ENCODE peak calls at places on chromosomes 11 and 22, in six cellular contexts. One of them, this sample, is unnamed.

GRCh38 chr11:31442086-31442485 is 67.3 kb downstream of the IMMP1L start:
- DNase-seq in heart left ventricle: no peak
- DNase-seq in gastrocnemius medialis: no peak
- DNase-seq in cardiac muscle cell: no peak
- DNase-seq in vagina: no peak
- DNase-seq in spleen: no peak
- DNase-seq in this sample: no peak

GRCh38 chr11:122242731-122243130 is 126.7 kb upstream of the BLID start:
- DNase-seq in heart left ventricle: no peak
- DNase-seq in gastrocnemius medialis: no peak
- DNase-seq in vagina: no peak
- DNase-seq in cardiac muscle cell: no peak
- DNase-seq in spleen: no peak
- DNase-seq in this sample: no peak

GRCh38 chr22:48953830-48954229 is 873.8 kb downstream of the BRD1 start:
- DNase-seq in heart left ventricle: no peak
- DNase-seq in cardiac muscle cell: no peak
- DNase-seq in gastrocnemius medialis: no peak
- DNase-seq in spleen: peak; percentile 37
- DNase-seq in vagina: no peak
- DNase-seq in this sample: no peak

GRCh38 chr11:56698795-56699194 is at the start of gene OR9G1:
- DNase-seq in vagina: no peak
- DNase-seq in cardiac muscle cell: no peak
- DNase-seq in gastrocnemius medialis: no peak
- DNase-seq in spleen: no peak
- DNase-seq in heart left ventricle: no peak
- DNase-seq in this sample: no peak

GRCh38 chr22:44721206-44721605 is 19.2 kb downstream of the PRR5 start:
- DNase-seq in cardiac muscle cell: no peak
- DNase-seq in heart left ventricle: no peak
- DNase-seq in vagina: no peak
- DNase-seq in spleen: no peak
- DNase-seq in gastrocnemius medialis: no peak
- DNase-seq in this sample: no peak

GRCh38 chr11:118321386-118322082 is 17.0 kb downstream of the CD3E start:
- DNase-seq in spleen: no peak
- DNase-seq in cardiac muscle cell: no peak
- DNase-seq in vagina: no peak
- DNase-seq in gastrocnemius medialis: no peak
- DNase-seq in heart left ventricle: no peak
- DNase-seq in this sample: no peak

GRCh38 chr22:28012811-28013460 is 93.9 kb upstream of the PITPNB start:
- DNase-seq in heart left ventricle: no peak
- DNase-seq in vagina: no peak
- DNase-seq in gastrocnemius medialis: no peak
- DNase-seq in cardiac muscle cell: no peak
- DNase-seq in spleen: peak; percentile 40
- DNase-seq in this sample: no peak

GRCh38 chr11:120324932-120325810 is at the start of gene TLCD5:
- DNase-seq in spleen: peak; percentile 84
- DNase-seq in heart left ventricle: peak; percentile 81
- DNase-seq in gastrocnemius medialis: no peak
- DNase-seq in cardiac muscle cell: peak; percentile 70
- DNase-seq in vagina: no peak
- DNase-seq in this sample: peak; percentile 33

GRCh38 chr11:29300441-29300840 is 716.4 kb downstream of the KCNA4 start:
- DNase-seq in cardiac muscle cell: peak; percentile 60
- DNase-seq in heart left ventricle: no peak
- DNase-seq in gastrocnemius medialis: no peak
- DNase-seq in spleen: no peak
- DNase-seq in vagina: no peak
- DNase-seq in this sample: no peak

GRCh38 chr11:91947215-91947614 is 277.4 kb upstream of the FAT3 start:
- DNase-seq in heart left ventricle: peak; percentile 7
- DNase-seq in gastrocnemius medialis: no peak
- DNase-seq in spleen: no peak
- DNase-seq in cardiac muscle cell: no peak
- DNase-seq in vagina: no peak
- DNase-seq in this sample: no peak

GRCh38 chr11:69371731-69372588 is 78.0 kb downstream of the MYEOV start:
- DNase-seq in vagina: no peak
- DNase-seq in cardiac muscle cell: no peak
- DNase-seq in spleen: peak; percentile 60
- DNase-seq in heart left ventricle: peak; percentile 3
- DNase-seq in gastrocnemius medialis: no peak
- DNase-seq in this sample: no peak

GRCh38 chr11:126059238-126059761 is 3.4 kb downstream of the CDON start:
- DNase-seq in vagina: no peak
- DNase-seq in heart left ventricle: no peak
- DNase-seq in spleen: no peak
- DNase-seq in cardiac muscle cell: no peak
- DNase-seq in gastrocnemius medialis: no peak
- DNase-seq in this sample: no peak

GRCh38 chr22:44685384-44686056 is 16.5 kb upstream of the PRR5 start:
- DNase-seq in heart left ventricle: no peak
- DNase-seq in vagina: no peak
- DNase-seq in spleen: peak; percentile 87
- DNase-seq in cardiac muscle cell: peak; percentile 60
- DNase-seq in gastrocnemius medialis: no peak
- DNase-seq in this sample: no peak

GRCh38 chr22:50471962-50472361 is 2.9 kb downstream of the SBF1 start:
- DNase-seq in gastrocnemius medialis: no peak
- DNase-seq in cardiac muscle cell: no peak
- DNase-seq in heart left ventricle: no peak
- DNase-seq in vagina: no peak
- DNase-seq in spleen: no peak
- DNase-seq in this sample: no peak

GRCh38 chr22:50469377-50470305 is 5.2 kb downstream of the SBF1 start:
- DNase-seq in heart left ventricle: no peak
- DNase-seq in spleen: peak; percentile 98
- DNase-seq in vagina: no peak
- DNase-seq in cardiac muscle cell: peak; percentile 39
- DNase-seq in gastrocnemius medialis: no peak
- DNase-seq in this sample: no peak

GRCh38 chr22:50468626-50469025 is 6.2 kb downstream of the SBF1 start:
- DNase-seq in vagina: no peak
- DNase-seq in gastrocnemius medialis: no peak
- DNase-seq in heart left ventricle: no peak
- DNase-seq in cardiac muscle cell: no peak
- DNase-seq in spleen: no peak
- DNase-seq in this sample: no peak

GRCh38 chr22:50471197-50471847 is 3.5 kb downstream of the SBF1 start:
- DNase-seq in spleen: no peak
- DNase-seq in heart left ventricle: no peak
- DNase-seq in gastrocnemius medialis: no peak
- DNase-seq in cardiac muscle cell: no peak
- DNase-seq in vagina: no peak
- DNase-seq in this sample: no peak

DNA sequence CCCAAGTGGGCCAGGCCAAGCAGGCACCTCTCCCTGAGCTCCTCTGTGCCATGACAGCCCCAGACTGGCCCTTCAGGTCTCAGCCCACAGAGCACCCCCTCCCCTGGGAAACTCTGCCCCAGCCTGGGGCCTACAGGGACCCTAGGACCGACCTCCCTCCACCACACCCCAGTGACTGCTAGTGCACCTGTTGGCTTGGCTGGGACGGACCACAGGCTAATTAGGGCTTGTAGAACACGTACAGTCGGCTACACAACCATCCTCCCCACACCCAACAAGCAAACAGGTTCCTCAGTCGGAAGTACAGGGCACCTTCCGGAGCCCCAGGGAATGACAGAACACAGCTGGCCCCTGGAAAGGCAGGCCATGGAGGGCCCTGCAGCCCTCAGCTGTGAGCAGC is 4.3 kb downstream of the SBF1 start:
- DNase-seq in vagina: no peak
- DNase-seq in spleen: no peak
- DNase-seq in heart left ventricle: no peak
- DNase-seq in cardiac muscle cell: no peak
- DNase-seq in gastrocnemius medialis: no peak
- DNase-seq in this sample: no peak
- H3K27ac ChIP-seq in vagina: peak overlapping the region; percentile 48
- H3K27ac ChIP-seq in spleen: peak overlapping the region; percentile 76
- H3K27ac ChIP-seq in heart left ventricle: no peak overlapping the region
- H3K27ac ChIP-seq in cardiac muscle cell: no peak overlapping the region
- H3K27ac ChIP-seq in gastrocnemius medialis: no peak overlapping the region
- H3K27ac ChIP-seq in this sample: peak overlapping the region; percentile 63

DNA sequence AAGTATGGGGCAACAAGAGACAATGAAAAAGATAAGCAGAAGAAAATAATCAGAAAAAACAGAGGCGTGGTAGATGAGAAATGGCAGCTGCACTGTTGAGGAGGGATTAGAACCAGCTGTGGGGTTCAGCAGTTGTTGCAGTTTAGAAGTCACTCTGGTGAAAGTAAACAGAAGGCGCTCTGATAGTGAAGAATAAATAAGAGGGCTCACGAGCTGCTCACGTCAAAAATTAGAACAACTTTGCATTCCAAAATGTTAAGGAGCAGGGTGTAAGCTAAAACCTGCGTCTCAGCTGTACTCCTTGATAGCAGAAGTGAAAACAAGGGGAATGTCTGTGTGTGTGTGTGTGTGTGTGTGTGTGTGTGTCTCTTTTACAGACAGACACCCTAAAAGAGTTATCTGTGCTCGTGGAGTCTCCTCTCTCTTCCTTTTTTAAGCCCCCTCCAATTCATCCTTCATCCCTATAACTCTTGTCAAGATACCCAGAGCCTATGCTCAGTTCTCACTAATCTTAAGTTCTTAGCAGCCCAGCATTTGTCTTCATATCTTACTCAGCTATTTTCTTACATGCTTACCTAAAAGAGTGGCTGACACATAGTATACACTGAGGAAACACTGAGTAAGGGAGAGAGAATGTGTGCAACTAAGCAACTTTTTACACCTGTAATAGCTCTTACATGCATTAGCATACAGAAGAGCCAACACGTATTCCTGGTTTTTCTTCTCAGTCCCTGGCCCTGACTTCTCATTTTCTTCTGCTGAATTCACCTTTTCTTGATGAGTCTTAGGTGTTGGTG is 8.9 kb downstream of the TTC17 start:
- DNase-seq in vagina: no peak
- DNase-seq in spleen: no peak
- DNase-seq in cardiac muscle cell: peak; percentile 10
- DNase-seq in gastrocnemius medialis: no peak
- DNase-seq in heart left ventricle: no peak
- DNase-seq in this sample: no peak
- H3K27ac ChIP-seq in vagina: no peak overlapping the region
- H3K27ac ChIP-seq in spleen: no peak overlapping the region
- H3K27ac ChIP-seq in cardiac muscle cell: no peak overlapping the region
- H3K27ac ChIP-seq in gastrocnemius medialis: no peak overlapping the region
- H3K27ac ChIP-seq in heart left ventricle: no peak overlapping the region
- H3K27ac ChIP-seq in this sample: no peak overlapping the region

GRCh38 chr11:57762235-57762866 is 749 bp downstream of the CTNND1 start:
- DNase-seq in heart left ventricle: no peak
- DNase-seq in gastrocnemius medialis: no peak
- DNase-seq in cardiac muscle cell: peak; percentile 26
- DNase-seq in vagina: no peak
- DNase-seq in spleen: no peak
- DNase-seq in this sample: no peak
- H3K27ac ChIP-seq in heart left ventricle: peak overlapping the region; percentile 91
- H3K27ac ChIP-seq in gastrocnemius medialis: peak overlapping the region; percentile 97
- H3K27ac ChIP-seq in cardiac muscle cell: peak overlapping the region; percentile 100
- H3K27ac ChIP-seq in vagina: peak overlapping the region; percentile 91
- H3K27ac ChIP-seq in spleen: peak overlapping the region; percentile 79
- H3K27ac ChIP-seq in this sample: peak overlapping the region; percentile 90

DNA sequence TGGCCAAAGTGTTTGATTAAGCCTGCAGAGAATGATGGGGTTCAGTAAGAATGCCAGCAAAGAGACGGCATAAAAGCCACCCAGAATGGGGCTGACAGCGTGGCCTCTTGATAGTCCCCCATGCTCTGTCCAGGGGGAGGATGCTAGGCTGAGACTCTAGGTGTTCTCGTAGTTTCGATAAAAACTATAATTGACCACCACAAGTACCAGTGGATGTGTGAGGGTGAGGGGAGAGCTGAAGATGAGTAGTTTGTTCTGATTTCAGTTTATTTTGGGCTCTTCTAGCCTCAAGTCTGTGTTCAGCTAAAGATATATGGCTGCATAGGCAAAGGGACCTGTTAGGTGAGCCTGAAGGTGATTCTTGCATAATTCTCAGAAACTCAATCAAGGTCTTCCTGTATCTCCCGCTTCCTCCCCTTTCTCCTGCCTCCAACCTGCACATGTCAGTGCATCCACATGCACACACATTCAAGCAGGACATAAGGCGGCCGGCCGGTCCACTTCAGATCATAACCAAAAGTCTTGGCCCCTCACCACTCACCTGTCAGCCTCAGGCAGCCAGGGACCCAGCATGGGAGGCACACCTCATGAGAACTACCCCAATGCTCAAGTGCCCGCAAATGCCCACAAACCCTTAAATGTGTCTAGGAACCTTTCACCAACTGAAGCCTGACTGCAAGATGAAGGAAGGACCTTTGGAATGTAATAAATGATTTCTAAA is 31.2 kb downstream of the FLI1 start:
- DNase-seq in cardiac muscle cell: no peak
- DNase-seq in spleen: no peak
- DNase-seq in gastrocnemius medialis: no peak
- DNase-seq in vagina: no peak
- DNase-seq in heart left ventricle: no peak
- DNase-seq in this sample: no peak
- H3K27ac ChIP-seq in cardiac muscle cell: no peak overlapping the region
- H3K27ac ChIP-seq in spleen: peak overlapping the region; percentile 64
- H3K27ac ChIP-seq in gastrocnemius medialis: no peak overlapping the region
- H3K27ac ChIP-seq in vagina: no peak overlapping the region
- H3K27ac ChIP-seq in heart left ventricle: peak overlapping the region; percentile 25
- H3K27ac ChIP-seq in this sample: no peak overlapping the region

DNA sequence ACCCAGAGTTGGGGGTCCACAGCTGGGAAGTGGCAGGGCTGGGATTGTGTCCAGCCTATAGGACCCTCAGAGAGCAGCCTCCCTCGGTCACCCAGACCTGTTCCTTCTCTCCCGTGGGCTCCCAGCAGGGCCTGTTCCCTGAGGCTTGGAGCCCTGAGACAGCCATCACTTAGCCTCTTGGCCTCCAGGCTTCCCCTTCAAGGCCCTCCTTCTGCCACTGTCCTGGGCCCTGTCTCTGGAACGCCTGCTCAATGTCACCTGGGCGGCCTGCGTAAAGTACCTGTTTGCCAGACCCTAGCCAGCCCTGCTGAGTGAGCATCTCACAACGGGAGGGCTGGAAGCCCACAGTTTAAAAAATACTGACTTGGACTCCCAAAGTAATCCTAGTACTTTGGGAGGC is 6.5 kb downstream of the MGAT3 start:
- DNase-seq in cardiac muscle cell: no peak
- DNase-seq in vagina: no peak
- DNase-seq in gastrocnemius medialis: no peak
- DNase-seq in spleen: no peak
- DNase-seq in heart left ventricle: no peak
- DNase-seq in this sample: no peak
- H3K27ac ChIP-seq in cardiac muscle cell: peak overlapping the region; percentile 64
- H3K27ac ChIP-seq in vagina: peak overlapping the region; percentile 60
- H3K27ac ChIP-seq in gastrocnemius medialis: peak overlapping the region; percentile 61
- H3K27ac ChIP-seq in spleen: peak overlapping the region; percentile 46
- H3K27ac ChIP-seq in heart left ventricle: peak overlapping the region; percentile 70
- H3K27ac ChIP-seq in this sample: peak overlapping the region; percentile 95

This sample was measured in tibial nerve.